ENCODE peak calls at places on chromosomes 7 and 10, in four cellular contexts. A is Panc1, M is HepG2, P is OCI-LY7. K is an unnamed sample.

GRCh38 chr10:93236378-93237040 is 162.8 kb downstream of the CYP26A1 start:
- DNase-seq in P (no peak), A (no peak), M (no peak), K (no peak)

GRCh38 chr7:112571852-112572607 is 91.2 kb downstream of the LSMEM1 start:
- DNase-seq in M (peak), P (peak), A (no peak), K (no peak)

GRCh38 chr7:104906032-104906431 is 108.0 kb upstream of the KMT2E start:
- DNase-seq in M (no peak), A (no peak), P (no peak), K (no peak)

GRCh38 chr7:80974396-80975358 is 55.8 kb upstream of the SEMA3C start:
- DNase-seq in M (no peak), A (no peak), P (no peak), K (no peak)

GRCh38 chr10:81071087-81071796 is 533.5 kb downstream of the SH2D4B start:
- DNase-seq in M (no peak), A (no peak), P (no peak), K (no peak)

GRCh38 chr10:123574299-123574698 is 91.9 kb upstream of the GPR26 start:
- DNase-seq in P (no peak), M (no peak), A (no peak), K (no peak)

GRCh38 chr7:42233166-42233565 is 3.8 kb downstream of the GLI3 start:
- DNase-seq in A (no peak), M (no peak), P (no peak), K (no peak)

GRCh38 chr10:70433581-70434280 is 7.8 kb downstream of the NODAL start:
- DNase-seq in A (no peak), P (no peak), M (no peak), K (no peak)

GRCh38 chr7:116368960-116369359 is 130.6 kb upstream of the CAV2 start:
- DNase-seq in M (no peak), A (no peak), P (no peak), K (no peak)

GRCh38 chr10:104257235-104257634 is 2.5 kb downstream of the GSTO1 start:
- DNase-seq in A (no peak), P (no peak), M (no peak), K (no peak)

GRCh38 chr7:31744294-31744874 is 57.4 kb downstream of the PPP1R17 start:
- DNase-seq in P (peak), M (peak), A (peak), K (peak)

GRCh38 chr10:68082815-68083395 is 7.8 kb upstream of the HERC4 start:
- DNase-seq in P (no peak), A (no peak), M (no peak), K (no peak)

GRCh38 chr7:92790987-92791386 is 45.4 kb downstream of the CDK6 start:
- DNase-seq in P (no peak), A (no peak), M (no peak), K (no peak)

GRCh38 chr10:22148956-22149355 is 68.9 kb downstream of the EBLN1 start:
- DNase-seq in P (no peak), M (no peak), A (no peak), K (no peak)

DNA sequence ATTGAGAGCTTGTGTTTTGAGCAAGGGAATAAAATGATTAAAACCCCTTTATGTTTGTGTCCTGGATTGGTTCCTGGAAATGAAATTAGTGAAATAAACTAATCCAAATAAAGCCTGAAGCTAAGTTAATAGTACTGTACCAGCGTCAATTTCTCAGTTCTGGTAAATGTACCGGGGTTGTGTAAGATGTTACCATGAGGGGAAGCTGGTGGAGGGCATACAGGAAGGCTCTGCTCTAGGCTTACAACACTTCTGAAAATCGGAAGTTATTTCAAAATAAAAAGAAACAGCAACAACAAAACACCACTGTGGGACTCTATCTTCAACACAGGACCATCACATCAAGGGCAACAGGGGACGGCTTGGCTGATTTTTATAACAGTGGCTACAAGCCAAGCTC is 257.0 kb downstream of the CREB5 start:
- DNase-seq in M (no peak), A (no peak), P (no peak), K (no peak)
- H3K27ac ChIP-seq in M (no peak), A (no peak), P (no peak), K (no peak)

DNA sequence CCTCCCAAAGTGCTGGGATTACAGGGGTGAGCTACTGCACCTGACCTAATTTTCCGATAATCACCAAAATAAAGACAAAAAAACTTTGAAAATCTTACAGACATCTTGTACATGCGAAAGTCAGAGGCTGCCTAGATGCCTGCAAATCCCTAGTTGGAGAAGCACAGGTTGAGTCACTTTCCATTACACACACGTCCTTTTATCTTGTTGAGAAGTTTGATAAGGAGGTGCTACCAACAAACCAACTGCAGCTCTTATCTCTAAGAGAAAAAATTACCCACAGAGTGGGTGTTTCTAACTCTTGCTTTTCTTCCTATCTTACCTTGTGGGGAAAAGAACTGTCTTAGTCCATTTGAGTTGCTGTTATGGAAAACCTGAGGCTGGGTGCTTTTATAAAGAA is 589.8 kb downstream of the GALNT17 start:
- DNase-seq in M (no peak), P (no peak), A (no peak), K (no peak)
- H3K27ac ChIP-seq in M (no peak), P (no peak), A (no peak), K (no peak)

GRCh38 chr7:28160551-28160991 is 20.0 kb downstream of the JAZF1 start:
- DNase-seq in A (no peak), P (no peak), M (no peak), K (no peak)
- H3K27ac ChIP-seq in A (no peak), P (peak), M (no peak), K (no peak)

GRCh38 chr7:33108931-33109757 is at the start of gene RP9:
- DNase-seq in M (peak), P (peak), A (no peak), K (peak)
- H3K27ac ChIP-seq in M (peak), P (peak), A (peak), K (peak)

DNA sequence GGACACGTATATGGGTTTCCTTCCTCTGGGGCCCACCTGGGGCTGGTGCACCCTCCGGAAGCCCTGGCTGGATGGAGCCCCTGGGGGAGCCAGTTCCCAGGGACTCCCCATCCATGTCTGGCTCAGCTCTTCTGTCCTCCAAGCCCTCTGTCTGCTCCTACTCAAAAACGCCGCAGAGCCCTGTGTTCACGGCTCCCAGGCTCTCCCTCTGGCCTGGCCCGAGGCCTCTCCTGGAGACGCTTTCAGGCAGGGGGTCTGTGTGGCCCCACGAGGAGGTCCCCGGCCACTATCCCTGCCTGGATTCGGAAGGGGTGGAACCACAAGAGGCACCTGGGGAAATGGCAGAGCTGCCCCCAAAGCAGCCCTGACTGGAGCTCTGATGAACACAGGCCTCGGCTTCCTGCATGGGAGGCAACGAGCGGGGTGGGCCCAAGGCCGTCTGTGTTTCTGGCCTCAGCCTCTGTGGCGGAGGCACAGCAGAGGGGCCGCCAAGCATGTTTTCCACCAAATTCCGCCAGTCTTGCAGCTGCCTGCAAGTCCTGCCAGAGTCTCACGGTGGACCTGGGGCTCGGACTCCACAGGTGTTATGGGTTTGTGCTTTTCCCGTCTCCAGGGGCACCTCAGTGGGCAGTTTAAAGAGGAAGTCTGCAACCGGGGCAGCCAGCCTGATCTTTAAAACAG is 22.6 kb upstream of the INPP5A start:
- DNase-seq in P (no peak), A (no peak), M (no peak), K (no peak)
- H3K27ac ChIP-seq in P (no peak), A (peak), M (no peak), K (no peak)

GRCh38 chr10:12874501-12874900 is 127.0 kb downstream of the CCDC3 start:
- DNase-seq in P (no peak), M (no peak), A (no peak), K (no peak)

GRCh38 chr10:12875100-12875499 is 126.4 kb downstream of the CCDC3 start:
- DNase-seq in P (no peak), A (no peak), M (no peak), K (no peak)

GRCh38 chr10:12872577-12872976 is 128.9 kb downstream of the CCDC3 start:
- DNase-seq in A (no peak), M (no peak), P (no peak), K (no peak)

GRCh38 chr10:12873172-12873571 is 128.3 kb downstream of the CCDC3 start:
- DNase-seq in A (no peak), M (no peak), P (no peak), K (no peak)

GRCh38 chr10:12876266-12876665 is 125.2 kb downstream of the CCDC3 start:
- DNase-seq in A (no peak), P (no peak), M (no peak), K (no peak)
- H3K27ac ChIP-seq in A (no peak), P (no peak), M (no peak), K (no peak)

DNA sequence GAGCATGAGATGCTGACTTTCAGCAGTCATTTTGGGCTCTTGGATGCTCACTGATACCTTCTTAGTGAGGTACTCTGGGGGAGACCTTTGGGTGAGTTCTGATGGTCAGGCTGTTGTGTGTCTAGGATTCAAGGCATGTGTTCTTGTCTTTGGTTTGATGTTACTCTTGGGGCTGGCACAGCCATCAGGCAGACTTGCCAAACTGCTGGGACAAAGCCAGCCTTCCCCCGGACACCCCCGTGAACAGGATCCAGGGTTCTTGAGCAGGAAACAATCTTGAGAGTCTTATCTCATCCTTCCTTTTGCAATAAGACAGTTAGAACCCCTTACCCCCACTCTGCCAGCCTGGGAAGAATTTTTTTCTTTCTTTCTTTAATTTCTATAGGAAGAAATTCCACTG is 42.2 kb downstream of the SUFU start:
- DNase-seq in M (no peak), A (no peak), P (no peak), K (no peak)
- H3K27ac ChIP-seq in M (no peak), A (no peak), P (no peak), K (no peak)